ENCODE peak calls at places on chromosome 17, in six cellular contexts. T is body of pancreas, U is esophagus muscularis mucosa, Z is heart left ventricle, F is cardiac muscle cell, D is stomach. O is an unnamed sample.
A peak's percentile ranks its signal among the peaks of the same experiment; 100 is the strongest.

GRCh38 chr17:43324205-43324893 is 74.4 kb upstream of the ARL4D start:
- DNase-seq in T (no peak), U (no peak), Z (no peak), F (no peak), D (no peak), O (no peak)

GRCh38 chr17:5832886-5833285 is 237.3 kb upstream of the WSCD1 start:
- DNase-seq in T (no peak), U (peak; percentile 12), Z (no peak), F (peak; percentile 10), D (no peak), O (no peak)

GRCh38 chr17:67194134-67194533 is 50.9 kb downstream of the HELZ start:
- DNase-seq in T (no peak), U (no peak), Z (no peak), F (peak; percentile 41), D (no peak), O (no peak)

GRCh38 chr17:40242774-40243173 is 23.7 kb downstream of the WIPF2 start:
- DNase-seq in T (no peak), U (no peak), Z (no peak), F (no peak), D (no peak), O (no peak)

GRCh38 chr17:63369233-63369632 is 76.9 kb downstream of the CYB561 start:
- DNase-seq in T (no peak), U (no peak), Z (no peak), F (peak; percentile 57), D (no peak), O (no peak)

GRCh38 chr17:63440770-63441335 is 5.3 kb downstream of the CYB561 start:
- DNase-seq in T (no peak), U (no peak), Z (no peak), F (no peak), D (no peak), O (peak; percentile 54)

GRCh38 chr17:38440614-38441397 is 12.5 kb downstream of the ARHGAP23 start:
- DNase-seq in T (no peak), U (no peak), Z (peak; percentile 76), F (no peak), D (no peak), O (no peak)

GRCh38 chr17:50114849-50115357 is 15.1 kb downstream of the SAMD14 start:
- DNase-seq in T (no peak), U (no peak), Z (no peak), F (peak; percentile 75), D (peak; percentile 45), O (no peak)

GRCh38 chr17:76000755-76001521 is at the start of gene CDK3:
- DNase-seq in T (peak; percentile 44), U (no peak), Z (no peak), F (no peak), D (no peak), O (no peak)

GRCh38 chr17:80786470-80786869 is 205.2 kb upstream of the CHMP6 start:
- DNase-seq in T (no peak), U (no peak), Z (no peak), F (no peak), D (no peak), O (no peak)

GRCh38 chr17:78142113-78142861 is 3.9 kb upstream of the C17orf99 start:
- DNase-seq in T (peak; percentile 63), U (no peak), Z (no peak), F (no peak), D (peak; percentile 79), O (peak; percentile 81)

GRCh38 chr17:4945176-4945943 is 3.0 kb downstream of the PFN1 start:
- DNase-seq in T (peak; percentile 66), U (peak; percentile 94), Z (peak; percentile 67), F (peak; percentile 90), D (peak; percentile 79), O (peak; percentile 88)

GRCh38 chr17:29571883-29572681 is 3.6 kb downstream of the TP53I13 start:
- DNase-seq in T (peak; percentile 19), U (no peak), Z (peak; percentile 21), F (no peak), D (peak; percentile 24), O (peak; percentile 78)

GRCh38 chr17:45963889-45964288 is 35.2 kb upstream of the STH start:
- DNase-seq in T (no peak), U (no peak), Z (no peak), F (no peak), D (no peak), O (no peak)

GRCh38 chr17:57667461-57667923 is 77.6 kb downstream of the CCDC182 start:
- DNase-seq in T (peak; percentile 7), U (no peak), Z (peak; percentile 16), F (no peak), D (peak; percentile 17), O (no peak)

GRCh38 chr17:44122825-44123355 is 551 bp downstream of the HDAC5 start:
- DNase-seq in T (peak; percentile 33), U (no peak), Z (no peak), F (no peak), D (no peak), O (no peak)

GRCh38 chr17:57463103-57463885 is 207.0 kb downstream of the MSI2 start:
- DNase-seq in T (no peak), U (no peak), Z (no peak), F (peak; percentile 82), D (no peak), O (no peak)

GRCh38 chr17:62761884-62762283 is 46.2 kb downstream of the MARCHF10 start:
- DNase-seq in T (no peak), U (no peak), Z (no peak), F (no peak), D (no peak), O (no peak)

GRCh38 chr17:81701288-81702071 is 1.7 kb upstream of the MRPL12 start:
- DNase-seq in T (no peak), U (no peak), Z (no peak), F (no peak), D (no peak), O (no peak)

GRCh38 chr17:44916781-44917241 is 1.5 kb upstream of the GFAP start:
- DNase-seq in T (peak; percentile 66), U (no peak), Z (peak; percentile 73), F (peak; percentile 61), D (no peak), O (no peak)

GRCh38 chr17:62664336-62665120 is 37.1 kb downstream of the MRC2 start:
- DNase-seq in T (no peak), U (no peak), Z (no peak), F (no peak), D (no peak), O (no peak)

GRCh38 chr17:45132569-45133463 is 501 bp upstream of the PLCD3 start:
- DNase-seq in T (peak; percentile 82), U (peak; percentile 97), Z (peak; percentile 86), F (peak; percentile 86), D (peak; percentile 89), O (peak; percentile 96)

GRCh38 chr17:63950940-63951907 is 19.1 kb upstream of the CD79B start:
- DNase-seq in T (peak; percentile 70), U (no peak), Z (no peak), F (no peak), D (peak; percentile 71), O (no peak)

GRCh38 chr17:55161935-55162555 is 102.7 kb upstream of the HLF start:
- DNase-seq in T (no peak), U (no peak), Z (no peak), F (peak; percentile 38), D (no peak), O (no peak)

GRCh38 chr17:81090361-81091133 is 55.6 kb downstream of the BAIAP2 start:
- DNase-seq in T (no peak), U (peak; percentile 92), Z (peak; percentile 36), F (peak; percentile 35), D (peak; percentile 56), O (peak; percentile 92)

GRCh38 chr17:80785477-80786178 is 206.0 kb upstream of the CHMP6 start:
- DNase-seq in T (no peak), U (no peak), Z (no peak), F (no peak), D (no peak), O (no peak)

GRCh38 chr17:35073183-35073790 is 9.8 kb upstream of the RFFL start:
- DNase-seq in T (no peak), U (no peak), Z (no peak), F (no peak), D (no peak), O (no peak)

GRCh38 chr17:35069311-35069710 is 5.8 kb upstream of the RFFL start:
- DNase-seq in T (no peak), U (no peak), Z (no peak), F (no peak), D (no peak), O (no peak)

GRCh38 chr17:35076874-35077273 is 13.4 kb upstream of the RFFL start:
- DNase-seq in T (no peak), U (no peak), Z (no peak), F (no peak), D (no peak), O (no peak)

GRCh38 chr17:35074711-35075707 is 11.5 kb upstream of the RFFL start:
- DNase-seq in T (no peak), U (no peak), Z (no peak), F (no peak), D (no peak), O (no peak)

DNA sequence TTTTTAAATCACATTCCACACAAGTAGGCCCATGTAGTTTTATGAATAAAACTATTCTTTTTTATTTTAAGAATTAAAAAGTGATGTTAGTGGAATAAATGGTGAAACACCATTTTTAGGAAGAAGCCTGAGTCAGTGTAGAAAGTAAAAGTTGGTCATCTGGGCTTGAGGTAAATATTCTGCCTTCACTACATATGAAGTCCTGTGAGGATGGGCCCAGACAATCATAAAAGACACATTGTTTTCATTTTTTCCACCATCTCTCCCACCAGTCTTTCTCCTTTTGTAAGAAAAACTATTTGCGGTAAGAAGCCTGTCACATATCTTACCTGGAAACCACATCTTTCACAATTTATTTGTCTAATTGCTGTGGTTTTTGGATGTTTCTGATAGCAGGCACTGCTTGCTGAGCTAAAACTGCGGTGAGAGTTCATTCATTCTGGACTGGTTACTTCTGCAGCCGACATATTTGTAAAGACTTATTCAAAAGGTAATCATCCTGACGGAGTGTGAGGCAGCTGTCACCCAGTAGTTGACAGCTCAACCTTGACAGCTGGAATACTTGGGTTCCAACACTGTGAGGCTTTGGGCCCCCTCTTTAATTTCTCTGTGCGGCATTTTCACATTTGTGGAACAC is 10.6 kb upstream of the RFFL start:
- DNase-seq in T (no peak), U (no peak), Z (no peak), F (no peak), D (no peak), O (no peak)
- H3K4me1 ChIP-seq in T (peaks cover 47% of the 10 kb centered on the region), U (peaks cover 9% of the 10 kb centered on the region), Z (peaks cover 41% of the 10 kb centered on the region), F (peaks cover 6% of the 10 kb centered on the region), D (peaks cover 5% of the 10 kb centered on the region), O (no peaks in the 10 kb centered on the region)

DNA sequence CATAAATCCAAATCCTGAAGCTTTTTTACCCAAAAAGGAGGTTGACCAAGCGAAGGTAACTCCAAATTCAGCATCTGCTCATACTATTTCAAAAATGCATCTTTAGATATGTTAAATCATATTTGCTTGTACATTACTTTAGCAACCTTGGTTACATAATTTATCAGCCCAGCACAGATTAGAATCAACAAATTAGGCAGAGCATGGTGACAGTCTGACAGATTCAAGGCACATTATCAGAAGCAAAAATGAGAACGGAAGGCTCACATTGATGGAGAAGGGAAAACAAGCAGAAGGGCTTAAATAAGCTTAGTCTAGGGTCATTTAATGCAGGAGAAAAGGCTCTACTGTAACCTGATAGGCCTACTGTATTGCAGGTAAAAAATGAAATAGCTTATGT is 3.9 kb upstream of the KCNJ2 start:
- DNase-seq in T (no peak), U (no peak), Z (no peak), F (no peak), D (no peak), O (no peak)
- H3K27me3 ChIP-seq in T (no peaks in the 10 kb centered on the region), U (no peaks in the 10 kb centered on the region), Z (no peaks in the 10 kb centered on the region), F (peaks cover 18% of the 10 kb centered on the region), D (peaks cover 10% of the 10 kb centered on the region), O (peaks cover 13% of the 10 kb centered on the region)

GRCh38 chr17:11035681-11036080 is 197.8 kb upstream of the PIRT start:
- DNase-seq in T (no peak), U (no peak), Z (no peak), F (no peak), D (no peak), O (no peak)
- TF ChIP-seq CTCF in T (no peak), U (no peak), Z (no peak), F (no peak), D (no peak), O (no peak)

GRCh38 chr17:3890893-3891219 is 2.0 kb downstream of the CAMKK1 start:
- DNase-seq in T (no peak), U (no peak), Z (no peak), F (no peak), D (no peak), O (no peak)
- H3K4me1 ChIP-seq in T (peaks cover 66% of the 10 kb centered on the region), U (peaks cover 97% of the 10 kb centered on the region), Z (peaks cover 88% of the 10 kb centered on the region), F (peaks cover 22% of the 10 kb centered on the region), D (peaks cover 84% of the 10 kb centered on the region), O (peaks cover 32% of the 10 kb centered on the region)